ENCODE peak calls at places on chromosomes 4 and X, in six cellular contexts. R is Panc1, N is H54, H is adipocyte, M is ovary, L is neural progenitor cell. U is an unnamed sample.
A peak's percentile ranks its signal among the peaks of the same experiment; 100 is the strongest.

GRCh38 chr4:124839786-124840390 is 127.4 kb upstream of the ANKRD50 start:
- DNase-seq in M (no peak), H (no peak), L (peak; percentile 8), R (no peak), N (no peak), U (no peak)

GRCh38 chr4:96654045-96654444 is 814.2 kb downstream of the PDHA2 start:
- DNase-seq in N (no peak), H (no peak), L (no peak), R (no peak), M (no peak), U (no peak)

GRCh38 chrX:85084770-85085393 is 81.2 kb downstream of the APOOL start:
- DNase-seq in M (no peak), N (no peak), R (no peak), H (peak; percentile 67), L (peak; percentile 17), U (no peak)

GRCh38 chrX:2521092-2521926 is 20.5 kb upstream of the DHRSX start:
- DNase-seq in N (no peak), H (no peak), R (no peak), L (no peak), M (no peak), U (no peak)

GRCh38 chr4:187478292-187479205 is 517.0 kb upstream of the ZFP42 start:
- DNase-seq in M (no peak), N (peak; percentile 12), R (no peak), L (no peak), H (peak; percentile 89), U (no peak)

GRCh38 chr4:119646347-119647071 is 17.9 kb upstream of the PDE5A start:
- DNase-seq in H (no peak), N (no peak), R (no peak), M (no peak), L (no peak), U (peak; percentile 34)

GRCh38 chrX:13463608-13464007 is 105.8 kb upstream of the EGFL6 start:
- DNase-seq in M (no peak), R (no peak), L (no peak), H (peak; percentile 76), N (no peak), U (peak; percentile 38)

GRCh38 chr4:184972996-184973395 is 45.3 kb upstream of the HELT start:
- DNase-seq in R (no peak), H (no peak), L (no peak), M (no peak), N (no peak), U (no peak)

GRCh38 chr4:146245246-146245645 is 30.9 kb downstream of the REELD1 start:
- DNase-seq in H (no peak), R (no peak), L (no peak), M (no peak), N (no peak), U (no peak)

GRCh38 chr4:84967292-84967651 is 782 bp upstream of the WDFY3 start:
- DNase-seq in L (no peak), H (peak; percentile 70), R (no peak), N (no peak), M (no peak), U (no peak)

GRCh38 chrX:154472685-154473632 is 6.1 kb downstream of the LAGE3 start:
- DNase-seq in M (no peak), N (no peak), H (no peak), L (no peak), R (no peak), U (no peak)

U was measured in left ventricle myocardium inferior.